ENCODE peak calls at places on chromosomes 11 and 22, in five cellular contexts. E is activated CD8-positive, alpha-beta memory T cell treated with anti-CD3 and anti-CD28 coated beads for 1 hour; J is GDM1; U is T-cell; K is lower leg skin. A is an unnamed sample.

GRCh38 chr11:128519353-128519752 is 68.0 kb downstream of the ETS1 start:
- DNase-seq in J (no peak), U (no peak), K (no peak), E (no peak), A (no peak)

GRCh38 chr11:1228921-1229451 is 6.1 kb downstream of the MUC5B start:
- DNase-seq in E (no peak), U (no peak), J (no peak), K (no peak), A (no peak)

GRCh38 chr22:21599053-21599893 is 30.5 kb downstream of the YDJC start:
- DNase-seq in K (no peak), U (no peak), J (no peak), E (no peak), A (no peak)

GRCh38 chr11:68660066-68660810 is 24.1 kb upstream of the GAL start:
- DNase-seq in U (no peak), E (no peak), K (no peak), J (no peak), A (no peak)

GRCh38 chr11:113373306-113373705 is 14.3 kb upstream of the ANKK1 start:
- DNase-seq in K (no peak), E (no peak), J (no peak), U (no peak), A (no peak)

GRCh38 chr22:24532075-24532474 is 22.9 kb downstream of the GUCD1 start:
- DNase-seq in K (no peak), J (no peak), U (no peak), E (no peak), A (no peak)

GRCh38 chr11:13434247-13435205 is 28.5 kb downstream of the BTBD10 start:
- DNase-seq in E (no peak), U (no peak), J (no peak), K (no peak), A (no peak)

GRCh38 chr11:33538726-33539125 is 161.9 kb downstream of the C11orf91 start:
- DNase-seq in E (no peak), U (no peak), K (no peak), J (no peak), A (no peak)

GRCh38 chr11:67486481-67487195 is 3.8 kb downstream of the AIP start:
- DNase-seq in E (no peak), J (no peak), K (no peak), U (no peak), A (no peak)

GRCh38 chr22:22164541-22165272 is 79.9 kb upstream of the VPREB1 start:
- DNase-seq in K (no peak), E (no peak), U (no peak), J (no peak), A (no peak)

GRCh38 chr11:134938212-134938611 is 526.2 kb upstream of the B3GAT1 start:
- DNase-seq in U (no peak), J (no peak), K (no peak), E (no peak), A (no peak)

GRCh38 chr22:20569059-20570058 is 61.9 kb downstream of the MED15 start:
- DNase-seq in K (peak; percentile 82), J (no peak), U (peak; percentile 85), E (peak; percentile 68), A (peak; percentile 84)

A was measured in T-helper 22 cell.